ENCODE peak calls at places on chromosomes 11 and 22, in four cellular contexts. E is NCI-H2029; M is stimulated activated CD4-positive, alpha-beta T cell treated with anti-CD3 and anti-CD28 coated beads, Interleukin-15, amount 100 ng/mL, for 1 hour; W is HEK293T. H is an unnamed sample.

GRCh38 chr11:15683528-15683927 is 568.8 kb downstream of the INSC start:
- DNase-seq in E (no peak), M (no peak), W (no peak), H (no peak)

GRCh38 chr11:120318906-120319305 is 6.2 kb upstream of the TLCD5 start:
- DNase-seq in E (no peak), M (no peak), W (no peak), H (no peak)

GRCh38 chr22:41197808-41198585 is 7.1 kb upstream of the L3MBTL2 start:
- DNase-seq in E (peak; percentile 59), M (peak; percentile 33), W (no peak), H (peak; percentile 66)

GRCh38 chr11:117933930-117934329 is 4.7 kb upstream of the TMPRSS13 start:
- DNase-seq in E (no peak), M (no peak), W (no peak), H (no peak)

GRCh38 chr11:74744277-74744676 is 4.4 kb upstream of the RNF169 start:
- DNase-seq in E (no peak), M (no peak), W (no peak), H (no peak)

GRCh38 chr11:61776561-61777075 is 15.8 kb downstream of the TMEM258 start:
- DNase-seq in E (peak; percentile 18), M (peak; percentile 44), W (peak; percentile 79), H (peak; percentile 64)

GRCh38 chr11:66467034-66467659 is 442 bp downstream of the PELI3 start:
- DNase-seq in E (peak; percentile 23), M (no peak), W (peak; percentile 62), H (peak; percentile 40)

GRCh38 chr11:106415510-106415909 is 338.0 kb downstream of the AASDHPPT start:
- DNase-seq in E (no peak), M (no peak), W (no peak), H (no peak)

GRCh38 chr11:133619973-133620372 is 87.7 kb upstream of the OPCML start:
- DNase-seq in E (no peak), M (no peak), W (no peak), H (no peak)

GRCh38 chr11:108851781-108852180 is 186.9 kb downstream of the DDX10 start:
- DNase-seq in E (no peak), M (no peak), W (no peak), H (no peak)

GRCh38 chr11:95134491-95134890 is 44.8 kb downstream of the ENDOD1 start:
- DNase-seq in E (no peak), M (no peak), W (no peak), H (peak; percentile 74)

GRCh38 chr22:33829549-33830280 is 90.6 kb downstream of the LARGE1 start:
- DNase-seq in E (no peak), M (no peak), W (no peak), H (no peak)

GRCh38 chr11:36628765-36629199 is 30.7 kb upstream of the RAG2 start:
- DNase-seq in E (no peak), M (no peak), W (peak; percentile 53), H (no peak)

GRCh38 chr11:31045335-31045734 is 324.2 kb downstream of the DCDC1 start:
- DNase-seq in E (no peak), M (no peak), W (peak; percentile 15), H (no peak)

GRCh38 chr11:111765320-111765983 is 737 bp downstream of the PPP2R1B start:
- DNase-seq in E (no peak), M (no peak), W (no peak), H (peak; percentile 13)

GRCh38 chr11:94128171-94128745 is 383 bp upstream of the PANX1 start:
- DNase-seq in E (peak; percentile 61), M (no peak), W (peak; percentile 42), H (no peak)

GRCh38 chr11:124198852-124199389 is 15.8 kb downstream of the OR10D3 start:
- DNase-seq in E (no peak), M (no peak), W (no peak), H (no peak)

GRCh38 chr11:59555601-59556114 is 44.3 kb downstream of the OR4D9 start:
- DNase-seq in E (no peak), M (no peak), W (no peak), H (no peak)

GRCh38 chr11:19345848-19346681 is 105.3 kb upstream of the E2F8 start:
- DNase-seq in E (no peak), M (no peak), W (peak; percentile 52), H (peak; percentile 21)

GRCh38 chr11:3197878-3198528 is 20.6 kb downstream of the MRGPRG start:
- DNase-seq in E (no peak), M (no peak), W (no peak), H (no peak)

GRCh38 chr22:24517446-24517845 is 22.3 kb downstream of the UPB1 start:
- DNase-seq in E (no peak), M (no peak), W (no peak), H (no peak)